ENCODE peak calls at places on chromosomes 6 and 20, in seven cellular contexts. I, S, M, B, C, R and U are unnamed samples.
A peak's percentile ranks its signal among the peaks of the same experiment; 100 is the strongest.

GRCh38 chr6:3222506-3223038 is 4.9 kb downstream of the TUBB2B start:
- DNase-seq in I (no peak), S (no peak), M (no peak), B (no peak), C (no peak), R (no peak), U (no peak)

GRCh38 chr6:110410534-110410933 is 4.8 kb downstream of the DDO start:
- DNase-seq in I (no peak), S (no peak), M (no peak), B (no peak), C (no peak), R (no peak), U (no peak)

GRCh38 chr20:13868331-13868730 is 83.5 kb downstream of the NDUFAF5 start:
- DNase-seq in I (no peak), S (peak; percentile 80), M (no peak), B (no peak), C (no peak), R (no peak), U (no peak)

GRCh38 chr20:24493661-24494459 is 24.4 kb downstream of the SYNDIG1 start:
- DNase-seq in I (no peak), S (no peak), M (no peak), B (no peak), C (no peak), R (no peak), U (no peak)

GRCh38 chr6:143632894-143633293 is 44.9 kb upstream of the PHACTR2 start:
- DNase-seq in I (no peak), S (no peak), M (no peak), B (no peak), C (no peak), R (no peak), U (no peak)

GRCh38 chr6:130513770-130514169 is 148.0 kb downstream of the TMEM200A start:
- DNase-seq in I (no peak), S (peak; percentile 41), M (no peak), B (peak; percentile 28), C (no peak), R (peak; percentile 76), U (no peak)

GRCh38 chr20:4247898-4248858 is 232.8 kb upstream of the RNF24 start:
- DNase-seq in I (no peak), S (no peak), M (no peak), B (no peak), C (no peak), R (no peak), U (no peak)

GRCh38 chr6:26392932-26393636 is 9.0 kb upstream of the BTN3A1 start:
- DNase-seq in I (no peak), S (no peak), M (no peak), B (no peak), C (no peak), R (no peak), U (no peak)

GRCh38 chr20:47172579-47172978 is 183.9 kb downstream of the ZMYND8 start:
- DNase-seq in I (no peak), S (no peak), M (no peak), B (no peak), C (no peak), R (no peak), U (no peak)

GRCh38 chr6:90938116-90938515 is 351.2 kb upstream of the MAP3K7 start:
- DNase-seq in I (no peak), S (no peak), M (no peak), B (no peak), C (no peak), R (no peak), U (no peak)

GRCh38 chr6:43817192-43817591 is 47.2 kb downstream of the VEGFA start:
- DNase-seq in I (no peak), S (no peak), M (peak; percentile 45), B (peak; percentile 29), C (no peak), R (no peak), U (peak; percentile 33)

GRCh38 chr6:138897031-138897430 is 91.0 kb downstream of the REPS1 start:
- DNase-seq in I (no peak), S (no peak), M (no peak), B (no peak), C (no peak), R (no peak), U (no peak)

GRCh38 chr6:90375681-90376439 is 79.2 kb upstream of the BACH2 start:
- DNase-seq in I (peak; percentile 6), S (peak; percentile 28), M (no peak), B (no peak), C (no peak), R (no peak), U (no peak)

GRCh38 chr6:2021713-2022125 is 223.7 kb downstream of the GMDS start:
- DNase-seq in I (no peak), S (peak; percentile 91), M (no peak), B (no peak), C (no peak), R (no peak), U (no peak)

GRCh38 chr20:17995967-17996819 is 27.4 kb downstream of the MGME1 start:
- DNase-seq in I (peak; percentile 60), S (peak; percentile 52), M (peak; percentile 71), B (peak; percentile 39), C (no peak), R (peak; percentile 39), U (peak; percentile 22)

GRCh38 chr20:1803216-1804128 is 91.7 kb upstream of the SIRPA start:
- DNase-seq in I (peak; percentile 49), S (no peak), M (no peak), B (peak; percentile 27), C (peak; percentile 58), R (peak; percentile 33), U (peak; percentile 22)

GRCh38 chr6:56637640-56638039 is 5.0 kb downstream of the DST start:
- DNase-seq in I (peak; percentile 25), S (peak; percentile 24), M (peak; percentile 42), B (no peak), C (no peak), R (no peak), U (no peak)

GRCh38 chr20:17533396-17533795 is 2.2 kb upstream of the BFSP1 start:
- DNase-seq in I (peak; percentile 23), S (no peak), M (peak; percentile 56), B (no peak), C (peak; percentile 6), R (peak; percentile 11), U (no peak)

GRCh38 chr6:100093405-100093804 is 99.4 kb upstream of the MCHR2 start:
- DNase-seq in I (no peak), S (no peak), M (no peak), B (no peak), C (no peak), R (no peak), U (no peak)

GRCh38 chr6:43927525-43928210 is 157.7 kb downstream of the VEGFA start:
- DNase-seq in I (no peak), S (no peak), M (no peak), B (no peak), C (no peak), R (no peak), U (no peak)

GRCh38 chr6:132624175-132624574 is at the start of gene TAAR2:
- DNase-seq in I (no peak), S (no peak), M (no peak), B (no peak), C (no peak), R (no peak), U (no peak)

GRCh38 chr6:129744201-129744879 is 34.4 kb upstream of the ARHGAP18 start:
- DNase-seq in I (no peak), S (peak; percentile 56), M (peak; percentile 22), B (no peak), C (no peak), R (no peak), U (no peak)

GRCh38 chr6:166931426-166931970 is 24.9 kb downstream of the RNASET2 start:
- DNase-seq in I (no peak), S (no peak), M (no peak), B (no peak), C (no peak), R (no peak), U (no peak)

GRCh38 chr6:148566664-148567350 is 180.0 kb upstream of the UST start:
- DNase-seq in I (no peak), S (no peak), M (no peak), B (no peak), C (no peak), R (no peak), U (no peak)

GRCh38 chr6:170007468-170008240 is 256.2 kb downstream of the ERMARD start:
- DNase-seq in I (no peak), S (no peak), M (no peak), B (no peak), C (no peak), R (no peak), U (no peak)

GRCh38 chr20:54200487-54201267 is 7.2 kb upstream of the PFDN4 start:
- DNase-seq in I (no peak), S (no peak), M (no peak), B (no peak), C (no peak), R (no peak), U (no peak)

GRCh38 chr20:44187054-44187762 is at the start of gene JPH2:
- DNase-seq in I (peak; percentile 32), S (peak; percentile 80), M (no peak), B (no peak), C (peak; percentile 8), R (no peak), U (no peak)

GRCh38 chr20:10466325-10466724 is 31.2 kb downstream of the SLX4IP start:
- DNase-seq in I (no peak), S (no peak), M (no peak), B (no peak), C (peak; percentile 14), R (no peak), U (no peak)